ENCODE peak calls at places on chromosomes 3 and 15, in four cellular contexts. W is neuronal stem cell, S is PC-3, E is fibroblast of lung. O is an unnamed sample.
A peak's percentile ranks its signal among the peaks of the same experiment; 100 is the strongest.

GRCh38 chr15:100929641-100930042 is 10.5 kb downstream of the LRRK1 start:
- DNase-seq in S (no peak), E (no peak), W (no peak), O (no peak)

GRCh38 chr15:74400313-74400850 is 32.9 kb upstream of the CYP11A1 start:
- DNase-seq in W (no peak), S (no peak), E (peak; percentile 50), O (no peak)

GRCh38 chr3:60759439-60759838 is 491.8 kb downstream of the FHIT start:
- DNase-seq in E (no peak), W (no peak), S (no peak), O (no peak)

GRCh38 chr15:68583936-68584703 is 5.3 kb downstream of the CORO2B start:
- DNase-seq in S (no peak), E (no peak), W (no peak), O (no peak)

GRCh38 chr3:144482876-144483275 is 511.3 kb downstream of the DIPK2A start:
- DNase-seq in W (no peak), E (no peak), S (no peak), O (no peak)

GRCh38 chr3:198071602-198072285 is 111.7 kb downstream of the LMLN start:
- DNase-seq in W (peak; percentile 51), E (peak; percentile 99), S (peak; percentile 84), O (peak; percentile 66)

GRCh38 chr3:42556089-42556632 is 25.6 kb downstream of the SEC22C start:
- DNase-seq in E (no peak), W (no peak), S (peak; percentile 27), O (no peak)

GRCh38 chr3:144403040-144403457 is 431.4 kb downstream of the DIPK2A start:
- DNase-seq in E (peak; percentile 12), W (no peak), S (peak; percentile 44), O (no peak)

GRCh38 chr3:38473229-38473628 is 19.5 kb downstream of the ACVR2B start:
- DNase-seq in W (no peak), E (no peak), S (no peak), O (no peak)

GRCh38 chr15:74121040-74121439 is 9.3 kb upstream of the ISLR2 start:
- DNase-seq in S (no peak), W (no peak), E (no peak), O (no peak)

GRCh38 chr3:188204516-188204915 is 50.6 kb downstream of the LPP start:
- DNase-seq in W (no peak), S (no peak), E (no peak), O (no peak)

GRCh38 chr15:52427804-52428203 is 100.9 kb downstream of the MYO5A start:
- DNase-seq in E (peak; percentile 95), W (no peak), S (peak; percentile 6), O (peak; percentile 30)

GRCh38 chr15:65819563-65819960 is 27.5 kb upstream of the DENND4A start:
- DNase-seq in E (no peak), W (no peak), S (no peak), O (no peak)

GRCh38 chr3:135762188-135762853 is 203.2 kb upstream of the PPP2R3A start:
- DNase-seq in W (no peak), E (no peak), S (no peak), O (no peak)

GRCh38 chr15:45456212-45457106 is 66.1 kb downstream of the SLC30A4 start:
- DNase-seq in W (no peak), S (peak; percentile 98), E (peak; percentile 100), O (peak; percentile 99)

GRCh38 chr15:45457215-45457614 is 65.3 kb downstream of the SLC30A4 start:
- DNase-seq in S (no peak), W (no peak), E (no peak), O (no peak)

GRCh38 chr15:45454825-45455224 is 67.7 kb downstream of the SLC30A4 start:
- DNase-seq in S (peak; percentile 94), W (no peak), E (peak; percentile 97), O (peak; percentile 93)

GRCh38 chr15:45457641-45458539 is 64.7 kb downstream of the SLC30A4 start:
- DNase-seq in W (peak; percentile 84), E (peak; percentile 60), S (peak; percentile 98), O (peak; percentile 63)

DNA sequence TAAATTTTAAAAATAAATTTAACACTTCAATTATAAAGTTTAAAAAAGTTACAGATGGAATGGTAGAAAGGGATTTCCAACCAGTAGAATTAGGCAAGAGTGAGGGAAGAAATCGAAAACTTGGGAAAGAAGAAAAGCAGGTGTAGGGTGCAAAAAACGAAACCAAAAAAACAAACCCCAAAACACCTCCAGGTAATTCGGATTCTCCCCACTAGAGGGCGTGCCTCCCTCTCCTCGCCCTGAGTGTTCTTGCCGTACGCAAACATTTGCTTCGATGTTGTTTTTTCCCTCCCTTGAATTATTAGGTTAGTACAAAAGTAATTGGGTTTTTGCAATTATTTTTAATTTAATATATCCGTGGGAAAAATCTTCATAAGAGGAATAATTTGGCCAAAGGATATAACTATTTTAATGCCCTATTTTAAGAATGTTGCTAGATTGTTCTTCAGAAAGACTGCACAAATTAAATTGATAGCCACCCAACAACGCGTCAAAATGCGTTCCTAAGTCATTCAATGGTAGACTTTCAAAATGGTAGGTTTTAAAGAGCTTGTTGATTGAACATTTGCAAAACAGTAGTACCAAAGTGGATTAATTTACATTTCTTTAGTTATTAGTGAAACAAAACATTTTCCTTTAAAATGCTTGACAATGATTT is 63.7 kb downstream of the SLC30A4 start:
- DNase-seq in W (peak; percentile 70), E (peak; percentile 30), S (peak; percentile 76), O (no peak)
- H3K4me3 ChIP-seq in W (peak overlapping the region; percentile 17), E (peak overlapping the region; percentile 61), S (peak overlapping the region; percentile 66), O (peak overlapping the region; percentile 58)

DNA sequence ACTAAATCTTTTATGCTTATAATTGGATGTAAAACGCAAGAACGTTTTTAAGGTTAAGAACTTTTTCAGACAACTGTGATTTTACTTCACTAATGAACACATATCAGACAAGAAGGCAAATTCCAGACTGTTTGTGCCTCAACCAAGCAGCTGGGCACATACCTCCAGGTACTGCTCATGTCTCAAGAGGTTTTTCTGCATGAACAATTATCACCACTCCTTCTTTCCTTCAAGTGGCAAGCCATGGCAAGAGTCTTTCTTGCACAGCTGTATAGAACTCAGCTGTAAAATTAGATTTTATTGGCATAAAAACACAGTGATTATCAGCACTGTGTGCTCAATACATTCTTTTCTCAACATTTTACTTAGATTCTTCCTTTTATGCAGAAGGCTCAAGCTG is 64.3 kb downstream of the FNDC3B start:
- DNase-seq in S (no peak), E (peak; percentile 97), W (no peak), O (no peak)
- H3K4me3 ChIP-seq in S (no peak overlapping the region), E (no peak overlapping the region), W (no peak overlapping the region), O (no peak overlapping the region)

GRCh38 chr15:75436861-75437260 is 14.6 kb downstream of the SIN3A start:
- DNase-seq in E (no peak), S (no peak), W (no peak), O (no peak)
- H3K4me3 ChIP-seq in E (no peak overlapping the region), S (no peak overlapping the region), W (no peak overlapping the region), O (no peak overlapping the region)

GRCh38 chr3:133931084-133931483 is 35.4 kb upstream of the RAB6B start:
- DNase-seq in E (no peak), S (no peak), W (no peak), O (no peak)
- H3K4me3 ChIP-seq in E (no peak overlapping the region), S (no peak overlapping the region), W (no peak overlapping the region), O (no peak overlapping the region)

DNA sequence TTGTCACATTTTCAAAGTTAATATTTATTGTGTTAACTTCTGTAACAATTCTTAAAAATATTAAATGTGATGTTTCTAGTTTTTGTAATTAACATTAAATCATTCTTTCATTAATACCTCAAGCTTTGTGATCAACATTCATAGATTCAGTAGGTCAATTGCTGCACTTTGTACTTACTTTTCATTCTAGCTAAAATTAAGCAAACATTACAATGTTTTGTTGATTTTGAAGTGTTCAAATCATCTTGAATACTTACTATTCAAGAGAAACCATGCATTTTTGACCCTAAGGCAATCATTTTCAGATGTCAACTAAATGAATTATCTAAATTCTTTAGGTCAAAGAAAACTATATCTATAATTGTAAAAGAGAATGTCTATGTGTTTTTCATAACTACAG is 933.1 kb downstream of the NAALADL2 start:
- DNase-seq in S (no peak), E (no peak), W (no peak), O (no peak)
- H3K4me3 ChIP-seq in S (no peak overlapping the region), E (no peak overlapping the region), W (no peak overlapping the region), O (no peak overlapping the region)

O was measured in AG04450.